ENCODE peak calls at places on chromosomes 12 and 14, in six cellular contexts. One of them, this sample, is unnamed.

GRCh38 chr12:57832966-57833365 is 13.6 kb downstream of the CTDSP2 start:
- DNase-seq in T-helper 2 cell treated with Interferon-gamma antibody and Interleukin-4, amounts not matched to agents 5 μg/mL and 100 μg/mL, for 36 hours: no peak
- DNase-seq in caudate nucleus: no peak
- DNase-seq in non-pigmented ciliary epithelial cell: no peak
- DNase-seq in NCI-H1105: no peak
- DNase-seq in WTC11: no peak
- DNase-seq in this sample: no peak

GRCh38 chr12:101698782-101699347 is 1.4 kb downstream of the CHPT1 start:
- DNase-seq in T-helper 2 cell treated with Interferon-gamma antibody and Interleukin-4, amounts not matched to agents 5 μg/mL and 100 μg/mL, for 36 hours: no peak
- DNase-seq in caudate nucleus: no peak
- DNase-seq in non-pigmented ciliary epithelial cell: no peak
- DNase-seq in NCI-H1105: no peak
- DNase-seq in WTC11: no peak
- DNase-seq in this sample: no peak

GRCh38 chr12:95446511-95446910 is 27.4 kb upstream of the METAP2 start:
- DNase-seq in T-helper 2 cell treated with Interferon-gamma antibody and Interleukin-4, amounts not matched to agents 5 μg/mL and 100 μg/mL, for 36 hours: no peak
- DNase-seq in caudate nucleus: no peak
- DNase-seq in non-pigmented ciliary epithelial cell: no peak
- DNase-seq in NCI-H1105: no peak
- DNase-seq in WTC11: peak; percentile 76
- DNase-seq in this sample: no peak

GRCh38 chr12:3200032-3200617 is 122.9 kb downstream of the TSPAN9 start:
- DNase-seq in T-helper 2 cell treated with Interferon-gamma antibody and Interleukin-4, amounts not matched to agents 5 μg/mL and 100 μg/mL, for 36 hours: no peak
- DNase-seq in caudate nucleus: peak; percentile 35
- DNase-seq in non-pigmented ciliary epithelial cell: no peak
- DNase-seq in NCI-H1105: peak; percentile 43
- DNase-seq in WTC11: peak; percentile 93
- DNase-seq in this sample: no peak

GRCh38 chr12:104974626-104975290 is 11.4 kb upstream of the NOPCHAP1 start:
- DNase-seq in T-helper 2 cell treated with Interferon-gamma antibody and Interleukin-4, amounts not matched to agents 5 μg/mL and 100 μg/mL, for 36 hours: no peak
- DNase-seq in caudate nucleus: no peak
- DNase-seq in non-pigmented ciliary epithelial cell: no peak
- DNase-seq in NCI-H1105: no peak
- DNase-seq in WTC11: no peak
- DNase-seq in this sample: no peak

GRCh38 chr14:38850664-38851063 is 252.4 kb downstream of the SEC23A start:
- DNase-seq in T-helper 2 cell treated with Interferon-gamma antibody and Interleukin-4, amounts not matched to agents 5 μg/mL and 100 μg/mL, for 36 hours: no peak
- DNase-seq in caudate nucleus: no peak
- DNase-seq in non-pigmented ciliary epithelial cell: no peak
- DNase-seq in NCI-H1105: no peak
- DNase-seq in WTC11: no peak
- DNase-seq in this sample: no peak

GRCh38 chr12:118183711-118184110 is 47.8 kb downstream of the PEBP1 start:
- DNase-seq in T-helper 2 cell treated with Interferon-gamma antibody and Interleukin-4, amounts not matched to agents 5 μg/mL and 100 μg/mL, for 36 hours: no peak
- DNase-seq in caudate nucleus: no peak
- DNase-seq in non-pigmented ciliary epithelial cell: no peak
- DNase-seq in NCI-H1105: no peak
- DNase-seq in WTC11: no peak
- DNase-seq in this sample: no peak

GRCh38 chr12:39145175-39145999 is 240.0 kb upstream of the CPNE8 start:
- DNase-seq in T-helper 2 cell treated with Interferon-gamma antibody and Interleukin-4, amounts not matched to agents 5 μg/mL and 100 μg/mL, for 36 hours: peak; percentile 45
- DNase-seq in caudate nucleus: peak; percentile 44
- DNase-seq in non-pigmented ciliary epithelial cell: no peak
- DNase-seq in NCI-H1105: no peak
- DNase-seq in WTC11: peak; percentile 92
- DNase-seq in this sample: no peak

This sample was measured in smooth muscle cell of the brain vasculature.